ENCODE peak calls at places on chromosomes 6 and 20, in five cellular contexts. One of them, this sample, is unnamed. For H3K27me3, the result is how much of the 10 kb centered on the place peaks cover.

GRCh38 chr6:10759884-10760329 is 12.3 kb downstream of the TMEM14B start:
- DNase-seq in mesendoderm: no peak
- DNase-seq in IMR-90: peak
- DNase-seq in trophoblast cell: no peak
- DNase-seq in H9: no peak
- DNase-seq in this sample: peak

GRCh38 chr20:13035399-13036173 is 26.8 kb downstream of the SPTLC3 start:
- DNase-seq in IMR-90: no peak
- DNase-seq in H9: no peak
- DNase-seq in trophoblast cell: no peak
- DNase-seq in mesendoderm: no peak
- DNase-seq in this sample: no peak

GRCh38 chr6:137165375-137166246 is 7.8 kb downstream of the IL22RA2 start:
- DNase-seq in IMR-90: no peak
- DNase-seq in mesendoderm: no peak
- DNase-seq in trophoblast cell: peak
- DNase-seq in H9: no peak
- DNase-seq in this sample: no peak

GRCh38 chr6:104702126-104702841 is 157.4 kb downstream of the HACE1 start:
- DNase-seq in mesendoderm: no peak
- DNase-seq in H9: no peak
- DNase-seq in trophoblast cell: no peak
- DNase-seq in IMR-90: no peak
- DNase-seq in this sample: peak

GRCh38 chr20:5612476-5613291 is 137.5 kb upstream of the SHLD1 start:
- DNase-seq in H9: no peak
- DNase-seq in IMR-90: peak
- DNase-seq in mesendoderm: no peak
- DNase-seq in trophoblast cell: peak
- DNase-seq in this sample: peak

GRCh38 chr20:4026093-4026601 is 10.8 kb upstream of the RNF24 start:
- DNase-seq in H9: peak
- DNase-seq in IMR-90: peak
- DNase-seq in trophoblast cell: peak
- DNase-seq in mesendoderm: peak
- DNase-seq in this sample: peak

GRCh38 chr20:17558154-17558940 is 11.5 kb upstream of the DSTN start:
- DNase-seq in mesendoderm: peak
- DNase-seq in trophoblast cell: peak
- DNase-seq in H9: peak
- DNase-seq in IMR-90: peak
- DNase-seq in this sample: peak

GRCh38 chr20:13424174-13424833 is 203.2 kb downstream of the ISM1 start:
- DNase-seq in trophoblast cell: no peak
- DNase-seq in IMR-90: no peak
- DNase-seq in H9: no peak
- DNase-seq in mesendoderm: no peak
- DNase-seq in this sample: no peak

GRCh38 chr6:88377976-88378580 is 211.9 kb upstream of the CNR1 start:
- DNase-seq in mesendoderm: peak
- DNase-seq in IMR-90: no peak
- DNase-seq in trophoblast cell: no peak
- DNase-seq in H9: no peak
- DNase-seq in this sample: no peak

GRCh38 chr6:158715330-158716311 is 65.8 kb downstream of the SYTL3 start:
- DNase-seq in IMR-90: no peak
- DNase-seq in mesendoderm: no peak
- DNase-seq in H9: no peak
- DNase-seq in trophoblast cell: no peak
- DNase-seq in this sample: peak

GRCh38 chr6:109740787-109741186 is 49.7 kb downstream of the FIG4 start:
- DNase-seq in IMR-90: no peak
- DNase-seq in mesendoderm: peak
- DNase-seq in trophoblast cell: no peak
- DNase-seq in H9: no peak
- DNase-seq in this sample: no peak

GRCh38 chr6:113120577-113121285 is 736.4 kb upstream of the MARCKS start:
- DNase-seq in mesendoderm: peak
- DNase-seq in trophoblast cell: peak
- DNase-seq in IMR-90: peak
- DNase-seq in H9: no peak
- DNase-seq in this sample: peak

GRCh38 chr20:23437126-23437894 is 2.2 kb upstream of the CSTL1 start:
- DNase-seq in IMR-90: no peak
- DNase-seq in trophoblast cell: no peak
- DNase-seq in H9: no peak
- DNase-seq in mesendoderm: no peak
- DNase-seq in this sample: no peak

GRCh38 chr6:166898910-166899309 is 57.4 kb downstream of the RNASET2 start:
- DNase-seq in mesendoderm: no peak
- DNase-seq in H9: no peak
- DNase-seq in IMR-90: no peak
- DNase-seq in trophoblast cell: no peak
- DNase-seq in this sample: no peak

GRCh38 chr6:28940859-28941680 is 17.3 kb upstream of the TRIM27 start:
- DNase-seq in mesendoderm: peak
- DNase-seq in H9: peak
- DNase-seq in IMR-90: peak
- DNase-seq in trophoblast cell: peak
- DNase-seq in this sample: peak

GRCh38 chr6:127606131-127606562 is 29.2 kb downstream of the C6orf58 start:
- DNase-seq in H9: peak
- DNase-seq in mesendoderm: peak
- DNase-seq in trophoblast cell: peak
- DNase-seq in IMR-90: peak
- DNase-seq in this sample: peak

GRCh38 chr6:149454405-149454848 is 30.4 kb downstream of the ZC3H12D start:
- DNase-seq in mesendoderm: no peak
- DNase-seq in IMR-90: peak
- DNase-seq in H9: no peak
- DNase-seq in trophoblast cell: no peak
- DNase-seq in this sample: peak

GRCh38 chr6:34745277-34746103 is 11.8 kb upstream of the SNRPC start:
- DNase-seq in trophoblast cell: peak
- DNase-seq in mesendoderm: no peak
- DNase-seq in H9: no peak
- DNase-seq in IMR-90: peak
- DNase-seq in this sample: peak

GRCh38 chr6:110401585-110402176 is 13.7 kb downstream of the DDO start:
- DNase-seq in IMR-90: no peak
- DNase-seq in H9: no peak
- DNase-seq in mesendoderm: no peak
- DNase-seq in trophoblast cell: no peak
- DNase-seq in this sample: no peak

GRCh38 chr6:44000164-44000842 is 126.9 kb downstream of the MRPL14 start:
- DNase-seq in IMR-90: peak
- DNase-seq in mesendoderm: peak
- DNase-seq in H9: peak
- DNase-seq in trophoblast cell: peak
- DNase-seq in this sample: peak
- H2BK120ac ChIP-seq in IMR-90: peak
- H2BK120ac ChIP-seq in mesendoderm: no peak
- H2BK120ac ChIP-seq in H9: no peak
- H2BK120ac ChIP-seq in trophoblast cell: no peak
- H2BK120ac ChIP-seq in this sample: peak

GRCh38 chr20:1561350-1561749 is 3.8 kb upstream of the SIRPD start:
- DNase-seq in IMR-90: no peak
- DNase-seq in H9: no peak
- DNase-seq in mesendoderm: no peak
- DNase-seq in trophoblast cell: peak
- DNase-seq in this sample: no peak

GRCh38 chr20:1562622-1563021 is 5.1 kb upstream of the SIRPD start:
- DNase-seq in trophoblast cell: peak
- DNase-seq in H9: no peak
- DNase-seq in mesendoderm: no peak
- DNase-seq in IMR-90: no peak
- DNase-seq in this sample: no peak

GRCh38 chr20:1555952-1556351 is 1.6 kb downstream of the SIRPD start:
- DNase-seq in trophoblast cell: no peak
- DNase-seq in mesendoderm: no peak
- DNase-seq in H9: no peak
- DNase-seq in IMR-90: no peak
- DNase-seq in this sample: no peak

GRCh38 chr20:1557605-1558004 is at the start of gene SIRPD:
- DNase-seq in H9: no peak
- DNase-seq in trophoblast cell: no peak
- DNase-seq in IMR-90: no peak
- DNase-seq in mesendoderm: no peak
- DNase-seq in this sample: no peak
- H3K27me3 ChIP-seq in H9: under half
- H3K27me3 ChIP-seq in trophoblast cell: under half
- H3K27me3 ChIP-seq in IMR-90: under half
- H3K27me3 ChIP-seq in mesendoderm: under half
- H3K27me3 ChIP-seq in this sample: under half

GRCh38 chr6:163671791-163672190 is 257.3 kb downstream of the QKI start:
- DNase-seq in trophoblast cell: no peak
- DNase-seq in IMR-90: no peak
- DNase-seq in H9: no peak
- DNase-seq in mesendoderm: no peak
- DNase-seq in this sample: no peak
- H2BK120ac ChIP-seq in trophoblast cell: no peak
- H2BK120ac ChIP-seq in IMR-90: no peak
- H2BK120ac ChIP-seq in H9: no peak
- H2BK120ac ChIP-seq in mesendoderm: no peak
- H2BK120ac ChIP-seq in this sample: no peak

DNA sequence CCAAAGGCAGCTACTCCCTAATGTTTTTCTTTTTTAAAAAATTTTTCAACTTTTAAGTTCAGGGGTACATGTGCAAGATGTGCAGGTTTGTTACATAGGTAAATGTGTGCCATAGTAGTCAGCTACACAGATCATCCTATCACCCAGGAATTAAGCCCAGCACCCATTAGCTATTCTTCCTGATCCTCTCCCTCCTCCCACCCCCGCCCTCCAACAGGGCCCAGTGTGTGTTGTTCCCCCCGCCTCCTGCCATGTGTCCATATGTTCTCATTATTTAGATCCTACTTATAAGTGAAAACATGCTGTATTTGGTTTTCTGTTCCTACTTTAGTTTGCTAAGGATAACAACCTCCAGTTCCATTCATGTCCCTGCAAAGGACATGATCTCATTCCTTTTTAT is 12.4 kb downstream of the TRIM15 start:
- DNase-seq in IMR-90: no peak
- DNase-seq in H9: no peak
- DNase-seq in mesendoderm: no peak
- DNase-seq in trophoblast cell: no peak
- DNase-seq in this sample: no peak
- H3K27me3 ChIP-seq in IMR-90: under half
- H3K27me3 ChIP-seq in H9: under half
- H3K27me3 ChIP-seq in mesendoderm: under half
- H3K27me3 ChIP-seq in trophoblast cell: under half
- H3K27me3 ChIP-seq in this sample: under half

DNA sequence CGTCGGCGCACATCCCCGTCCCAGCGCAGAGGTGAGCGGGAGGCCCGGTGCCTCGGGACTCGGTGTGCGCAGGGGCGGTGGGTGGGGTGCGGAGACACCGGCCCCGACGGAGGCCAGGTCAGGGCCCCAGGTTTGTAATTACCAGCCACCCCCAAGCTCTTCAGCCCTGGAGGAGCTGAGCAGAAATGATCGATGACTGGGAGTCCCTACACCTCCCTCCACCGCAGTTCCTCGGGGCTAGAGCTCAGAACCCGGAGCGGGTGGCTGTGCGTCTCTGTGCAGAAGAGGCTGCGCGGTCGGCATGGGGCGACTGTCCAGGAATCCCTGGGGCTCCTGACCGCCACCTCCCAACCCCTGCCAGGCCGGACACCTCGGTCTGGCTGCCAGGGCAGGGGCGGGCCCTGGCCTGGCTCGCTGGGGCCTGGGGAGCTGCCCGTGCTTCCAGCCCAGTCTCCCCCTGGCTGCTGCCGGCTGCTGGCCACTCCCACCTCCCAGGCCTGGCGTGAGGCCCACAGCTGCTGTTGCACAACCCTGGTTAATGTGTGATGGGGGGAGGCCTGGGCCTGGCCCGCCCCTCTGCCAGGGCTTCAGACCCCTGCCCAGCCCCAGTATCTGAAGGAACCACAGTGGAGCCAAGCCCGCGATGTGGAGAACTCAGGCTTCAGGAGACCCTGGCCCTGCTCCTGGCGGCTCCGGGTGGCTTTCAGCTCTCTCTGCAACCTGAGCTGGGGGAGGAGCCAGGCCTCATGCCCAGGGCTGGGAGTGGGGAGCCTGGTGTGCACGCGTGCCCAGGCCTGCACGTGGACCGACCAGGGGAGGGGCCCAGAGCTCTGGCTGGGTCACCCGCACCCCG is 1.2 kb downstream of the SLC2A4RG start:
- DNase-seq in trophoblast cell: peak
- DNase-seq in mesendoderm: peak
- DNase-seq in IMR-90: peak
- DNase-seq in H9: peak
- DNase-seq in this sample: peak
- H2BK120ac ChIP-seq in trophoblast cell: peak
- H2BK120ac ChIP-seq in mesendoderm: no peak
- H2BK120ac ChIP-seq in IMR-90: no peak
- H2BK120ac ChIP-seq in H9: no peak
- H2BK120ac ChIP-seq in this sample: peak

GRCh38 chr20:44429017-44429339 is 46.7 kb upstream of the TTPAL start:
- DNase-seq in H9: no peak
- DNase-seq in mesendoderm: no peak
- DNase-seq in IMR-90: no peak
- DNase-seq in trophoblast cell: peak
- DNase-seq in this sample: no peak
- H3K27me3 ChIP-seq in H9: under half
- H3K27me3 ChIP-seq in mesendoderm: under half
- H3K27me3 ChIP-seq in IMR-90: under half
- H3K27me3 ChIP-seq in trophoblast cell: under half
- H3K27me3 ChIP-seq in this sample: half or more

This sample was measured in mesenchymal stem cell.